ENCODE peak calls at places on chromosomes 11 and 22, in eight cellular contexts. F, W, R, U, Y, V, E and L are unnamed samples.

GRCh38 chr22:38477515-38477914 is 9.6 kb downstream of the KDELR3 start:
- DNase-seq in V (no peak), E (no peak), W (no peak), F (no peak), R (no peak), U (no peak), Y (no peak), L (no peak)

GRCh38 chr11:93933230-93933629 is 82.8 kb upstream of the VSTM5 start:
- DNase-seq in Y (no peak), V (no peak), F (peak), R (no peak), E (no peak), W (no peak), U (no peak), L (no peak)

GRCh38 chr11:44633641-44634040 is 68.2 kb downstream of the CD82 start:
- DNase-seq in V (no peak), U (no peak), E (peak), Y (no peak), F (no peak), R (no peak), W (no peak), L (no peak)

GRCh38 chr11:114072978-114073377 is 13.5 kb downstream of the ZBTB16 start:
- DNase-seq in E (no peak), V (peak), Y (no peak), F (no peak), R (no peak), W (no peak), U (no peak), L (no peak)

GRCh38 chr11:64580387-64580786 is 10.6 kb upstream of the SLC22A12 start:
- DNase-seq in U (no peak), Y (peak), W (no peak), V (no peak), F (peak), E (no peak), R (no peak), L (no peak)

GRCh38 chr22:29463487-29464088 is 16.4 kb upstream of the NEFH start:
- DNase-seq in V (no peak), W (no peak), E (peak), U (no peak), F (no peak), R (no peak), Y (no peak), L (no peak)

GRCh38 chr11:12542186-12542935 is 131.9 kb upstream of the TEAD1 start:
- DNase-seq in V (no peak), R (no peak), W (no peak), E (no peak), F (peak), U (no peak), Y (no peak), L (no peak)

GRCh38 chr11:624705-625635 is at the start of gene CDHR5:
- DNase-seq in E (peak), W (no peak), F (no peak), R (no peak), U (no peak), Y (peak), V (peak), L (no peak)

GRCh38 chr22:45612451-45612901 is 59.2 kb upstream of the ATXN10 start:
- DNase-seq in E (no peak), F (peak), U (peak), V (peak), W (peak), Y (peak), R (no peak), L (peak)

GRCh38 chr11:71095294-71095850 is 157.0 kb downstream of the SHANK2 start:
- DNase-seq in F (no peak), U (no peak), V (no peak), E (no peak), Y (no peak), R (no peak), W (no peak), L (no peak)

GRCh38 chr11:64723117-64723906 is at the start of gene NRXN2:
- DNase-seq in E (peak), Y (peak), V (peak), F (peak), W (peak), R (peak), U (no peak), L (peak)

GRCh38 chr11:125373426-125374391 is 122.4 kb downstream of the FEZ1 start:
- DNase-seq in E (peak), F (peak), W (peak), R (peak), Y (no peak), U (no peak), V (no peak), L (no peak)

GRCh38 chr11:115941481-115941993 is 437.3 kb upstream of the CADM1 start:
- DNase-seq in F (peak), R (no peak), U (no peak), E (no peak), Y (peak), V (peak), W (peak), L (no peak)

DNA sequence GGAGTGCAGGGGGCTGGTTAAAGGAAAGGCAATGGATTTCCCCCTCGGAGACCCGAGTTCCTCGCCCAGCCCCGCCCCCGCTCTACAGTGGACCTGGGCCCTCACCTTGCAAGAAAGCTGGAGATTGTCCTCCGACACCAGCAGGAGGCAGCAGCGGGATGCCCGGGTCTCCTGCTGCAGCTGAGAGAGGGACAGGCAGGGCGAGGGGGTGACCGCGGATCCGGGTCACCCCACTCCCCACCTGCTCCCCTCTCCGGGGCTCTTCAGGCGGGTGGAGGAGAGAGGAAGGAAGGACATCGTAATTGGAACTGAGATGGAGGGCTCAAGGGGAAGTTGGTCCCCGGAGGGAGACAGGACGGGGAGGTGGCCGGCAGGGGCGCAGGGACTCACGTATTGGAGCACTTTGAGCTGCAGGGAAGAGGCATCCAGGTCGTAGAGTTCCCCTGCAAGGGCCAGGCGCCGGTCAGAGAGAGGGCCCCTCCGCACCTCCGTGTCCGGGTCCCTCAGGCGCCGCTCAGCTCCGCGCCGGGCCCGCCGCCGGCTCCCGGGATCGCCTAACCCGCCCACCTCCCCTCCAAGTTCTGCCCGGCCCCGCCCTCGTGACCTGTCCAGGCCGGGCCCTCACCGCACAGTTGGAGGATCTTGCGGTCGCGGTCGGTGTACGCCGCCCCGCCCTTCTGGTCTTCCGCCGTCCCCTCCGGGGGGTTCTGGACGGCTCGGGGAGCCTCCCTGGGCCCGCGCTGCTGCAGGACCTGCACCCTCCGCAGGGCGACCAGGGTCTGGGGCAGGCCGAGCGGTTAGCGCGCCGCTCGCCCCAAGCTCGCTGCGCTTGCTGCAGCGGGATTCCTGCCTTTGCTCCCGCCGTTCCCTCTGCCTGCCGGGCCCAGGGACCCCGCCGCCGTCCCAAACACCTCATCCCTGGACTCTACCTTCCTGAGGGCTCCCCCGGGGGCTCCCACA is 84.1 kb downstream of the PDE2A start:
- DNase-seq in W (peak), Y (no peak), F (peak), U (no peak), R (no peak), V (peak), E (peak), L (peak)
- H3K4me3 ChIP-seq in W (no peak), Y (peak), F (peak), U (peak), R (no peak), V (no peak), E (peak), L (no peak)

DNA sequence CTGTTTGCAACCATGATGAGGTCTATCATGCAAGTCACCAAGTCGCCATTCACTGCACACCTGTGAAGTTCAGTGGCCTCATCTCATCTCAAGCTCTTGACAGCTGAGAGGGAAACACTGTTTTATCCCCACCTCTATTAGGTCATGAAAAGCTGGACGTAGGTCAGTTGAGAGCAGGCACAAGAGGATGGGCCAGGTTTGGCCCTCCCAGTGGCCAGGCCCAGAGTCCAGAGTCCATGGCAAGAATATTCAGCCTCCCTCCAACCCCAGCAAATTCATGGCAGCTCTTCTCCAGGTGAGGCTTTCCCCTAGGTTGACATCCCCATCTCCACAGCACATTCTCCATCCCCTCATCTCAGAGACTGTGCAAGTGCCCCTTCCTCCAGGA is 22.0 kb upstream of the ISX start:
- DNase-seq in U (no peak), R (no peak), V (no peak), Y (no peak), W (no peak), F (no peak), E (no peak), L (no peak)
- TF ChIP-seq CTCF in U (no peak), R (no peak), V (no peak), Y (no peak), W (no peak), F (no peak), E (no peak), L (no peak)

GRCh38 chr11:87176044-87176443 is 138.3 kb downstream of the TMEM135 start:
- DNase-seq in U (no peak), F (no peak), Y (no peak), W (no peak), E (peak), V (no peak), R (no peak), L (peak)

DNA sequence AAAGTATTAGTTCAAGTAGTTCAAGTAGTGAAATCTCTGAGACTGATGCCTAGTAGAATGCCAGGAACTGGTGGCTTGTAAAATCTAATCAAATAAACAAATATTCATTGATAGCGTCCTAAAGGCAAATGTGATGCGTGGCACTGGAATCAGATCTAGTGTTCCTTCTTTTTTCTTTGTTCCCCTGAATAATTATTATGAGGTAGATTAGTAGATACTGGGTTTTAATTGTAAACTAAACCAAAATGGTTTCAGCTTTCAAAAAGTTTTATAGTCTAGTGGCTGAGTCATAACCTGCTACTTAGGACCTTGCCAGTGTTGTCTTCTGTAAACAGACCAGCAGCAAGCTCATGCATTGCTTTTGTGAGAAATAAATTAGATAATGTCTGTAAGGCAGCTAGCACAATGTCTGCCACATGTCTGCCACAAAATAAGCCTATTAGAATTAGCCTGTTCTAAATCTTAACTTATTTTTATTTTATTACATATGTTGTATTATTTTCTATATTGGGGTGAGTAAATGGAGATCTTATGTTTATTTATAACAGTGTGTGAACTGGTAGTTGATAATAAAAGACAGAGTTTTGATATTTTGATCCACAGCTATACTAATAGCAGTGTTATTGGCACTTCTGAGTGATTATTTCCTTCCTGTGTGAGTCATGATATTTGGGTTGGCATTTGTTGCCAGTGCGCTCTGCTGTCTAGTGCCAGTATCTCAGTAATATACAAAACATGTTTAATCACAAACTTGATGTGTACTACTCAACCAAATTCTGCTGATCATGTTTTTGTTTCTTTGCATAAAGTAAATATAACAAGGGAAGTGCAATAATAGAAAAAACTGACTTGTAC is 135.7 kb downstream of the TMEM135 start:
- DNase-seq in F (peak), V (no peak), Y (no peak), U (no peak), E (no peak), R (no peak), W (peak), L (peak)
- H3K4me3 ChIP-seq in F (no peak), V (no peak), Y (no peak), U (no peak), E (no peak), R (no peak), W (no peak), L (no peak)

GRCh38 chr11:57133616-57134015 is 48.1 kb upstream of the LRRC55 start:
- DNase-seq in E (no peak), Y (no peak), U (no peak), R (no peak), F (no peak), W (no peak), V (no peak), L (no peak)

GRCh38 chr11:57134284-57134683 is 47.5 kb upstream of the LRRC55 start:
- DNase-seq in Y (no peak), R (no peak), W (no peak), F (no peak), V (no peak), U (no peak), E (no peak), L (no peak)

GRCh38 chr11:57140568-57140967 is 41.2 kb upstream of the LRRC55 start:
- DNase-seq in V (no peak), F (no peak), E (no peak), W (no peak), R (no peak), Y (no peak), U (no peak), L (no peak)

GRCh38 chr11:57131080-57131790 is 50.5 kb upstream of the LRRC55 start:
- DNase-seq in V (no peak), R (no peak), W (peak), E (peak), Y (no peak), U (no peak), F (peak), L (peak)

DNA sequence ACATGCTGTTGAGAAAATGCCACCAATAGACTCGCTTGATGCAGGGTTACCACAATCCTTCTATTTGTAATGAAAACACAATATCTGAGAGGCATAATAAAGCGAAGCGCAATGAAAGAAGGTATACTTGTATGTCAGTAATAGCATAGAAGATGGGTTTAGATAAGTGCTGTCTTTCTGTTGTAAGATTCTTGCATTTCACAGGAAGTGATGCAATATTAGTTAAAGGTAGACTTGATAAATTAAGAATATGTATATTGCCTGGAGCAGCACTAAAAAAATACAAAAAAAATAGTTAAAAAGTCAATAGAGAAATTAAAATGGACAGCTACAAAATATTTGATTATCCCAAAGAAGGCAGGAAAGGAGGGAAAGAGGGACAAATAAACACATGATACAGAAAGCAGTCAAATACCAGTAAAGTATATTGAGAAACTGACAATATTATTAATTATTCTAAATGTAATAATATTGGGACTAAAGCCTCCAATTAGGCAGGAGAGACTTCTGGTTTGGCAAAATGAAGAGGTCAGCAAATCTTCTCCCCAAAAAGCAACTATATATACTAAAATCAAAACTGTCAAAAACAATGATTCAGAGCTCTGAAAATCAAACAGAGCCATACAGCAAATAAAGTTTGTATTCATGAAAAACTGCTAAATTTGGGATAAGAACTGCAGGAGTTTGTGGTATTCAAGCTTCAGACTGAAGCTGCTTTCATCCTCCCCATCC is 46.6 kb upstream of the LRRC55 start:
- DNase-seq in E (no peak), R (no peak), W (no peak), Y (no peak), V (no peak), U (no peak), F (no peak), L (no peak)
- TF ChIP-seq CTCF in E (no peak), R (no peak), W (no peak), Y (no peak), V (no peak), U (no peak), F (no peak), L (no peak)

GRCh38 chr11:122099345-122100045 is 16.5 kb downstream of the BLID start:
- DNase-seq in R (no peak), E (no peak), U (no peak), Y (no peak), V (no peak), F (peak), W (peak), L (peak)

GRCh38 chr11:122097419-122098001 is 18.5 kb downstream of the BLID start:
- DNase-seq in V (no peak), F (peak), E (no peak), W (peak), Y (no peak), U (no peak), R (no peak), L (peak)

GRCh38 chr11:122100222-122101080 is 15.6 kb downstream of the BLID start:
- DNase-seq in R (no peak), U (no peak), F (peak), V (peak), Y (no peak), E (peak), W (peak), L (peak)

GRCh38 chr11:122095950-122096942 is 19.8 kb downstream of the BLID start:
- DNase-seq in R (no peak), F (peak), Y (no peak), U (no peak), E (no peak), W (peak), V (no peak), L (peak)

GRCh38 chr11:122098223-122098980 is 17.6 kb downstream of the BLID start:
- DNase-seq in V (no peak), R (no peak), E (no peak), Y (no peak), U (no peak), F (no peak), W (no peak), L (no peak)
- H3K4me3 ChIP-seq in V (peak), R (no peak), E (no peak), Y (peak), U (peak), F (peak), W (peak), L (peak)

GRCh38 chr11:60762851-60763691 is 6.4 kb downstream of the MS4A15 start:
- DNase-seq in Y (no peak), R (peak), E (no peak), U (no peak), V (no peak), F (no peak), W (peak), L (no peak)
- TF ChIP-seq CTCF in Y (no peak), R (peak), E (peak), U (no peak), V (no peak), F (peak), W (no peak), L (peak)